ENCODE peak calls at places on chromosomes 4 and X, in four cellular contexts. U, W, S and E are unnamed samples.
A peak's percentile ranks its signal among the peaks of the same experiment; 100 is the strongest.

GRCh38 chrX:362937-363620 is 23.6 kb downstream of the PPP2R3B start:
- DNase-seq in W (no peak), S (no peak), U (no peak), E (no peak)

GRCh38 chr4:23631255-23631950 is 258.4 kb downstream of the PPARGC1A start:
- DNase-seq in U (peak; percentile 78), W (no peak), S (no peak), E (no peak)

GRCh38 chr4:145216532-145216931 is 36.1 kb upstream of the OTUD4 start:
- DNase-seq in W (no peak), U (no peak), S (no peak), E (no peak)

GRCh38 chr4:5638976-5639375 is 69.4 kb downstream of the EVC2 start:
- DNase-seq in U (no peak), W (no peak), S (no peak), E (no peak)

GRCh38 chr4:143397335-143397734 is 60.7 kb downstream of the GAB1 start:
- DNase-seq in W (no peak), S (no peak), U (no peak), E (no peak)

GRCh38 chr4:65508169-65508568 is 162.1 kb downstream of the EPHA5 start:
- DNase-seq in U (no peak), W (no peak), S (no peak), E (no peak)

GRCh38 chrX:49192722-49193328 is 6.7 kb upstream of the PRICKLE3 start:
- DNase-seq in U (no peak), W (peak; percentile 32), S (no peak), E (no peak)

GRCh38 chrX:72366746-72367145 is 61.0 kb upstream of the CITED1 start:
- DNase-seq in W (no peak), U (no peak), S (no peak), E (no peak)

GRCh38 chr4:103150677-103151076 is 47.5 kb downstream of the CENPE start:
- DNase-seq in W (no peak), U (no peak), S (no peak), E (no peak)

GRCh38 chr4:140100771-140101170 is 53.2 kb downstream of the MAML3 start:
- DNase-seq in U (no peak), S (no peak), W (no peak), E (no peak)

GRCh38 chrX:31071262-31071661 is 579 bp downstream of the FTHL17 start:
- DNase-seq in U (no peak), W (no peak), S (no peak), E (no peak)

GRCh38 chrX:132031867-132032266 is 8.8 kb downstream of the STK26 start:
- DNase-seq in U (no peak), S (no peak), W (no peak), E (no peak)

GRCh38 chr4:89373396-89373795 is 65.8 kb upstream of the GPRIN3 start:
- DNase-seq in S (no peak), U (no peak), W (no peak), E (no peak)

GRCh38 chr4:15488658-15489470 is 19.2 kb downstream of the CC2D2A start:
- DNase-seq in U (no peak), S (no peak), W (no peak), E (no peak)